ENCODE peak calls at places on chromosomes 5 and 9, in four cellular contexts. S is endothelial cell, Z is keratinocyte, I is brain microvascular endothelial cell. B is an unnamed sample.

GRCh38 chr9:87786876-87787275 is 61.0 kb downstream of the CTSL start:
- DNase-seq in S (no peak), I (no peak), Z (no peak), B (no peak)

GRCh38 chr5:150616024-150616470 is 24.4 kb upstream of the SYNPO start:
- DNase-seq in S (no peak), I (no peak), Z (no peak), B (no peak)

GRCh38 chr5:72852356-72852755 is 35.9 kb downstream of the TNPO1 start:
- DNase-seq in I (no peak), S (no peak), Z (no peak), B (no peak)

GRCh38 chr5:59036274-59036961 is 453.5 kb downstream of the RAB3C start:
- DNase-seq in I (peak), S (no peak), Z (peak), B (peak)

GRCh38 chr5:180718810-180719453 is 20.9 kb downstream of the OR2Y1 start:
- DNase-seq in S (peak), I (peak), Z (no peak), B (peak)

GRCh38 chr5:55934117-55934613 is 60.6 kb downstream of the IL6ST start:
- DNase-seq in Z (no peak), S (no peak), I (no peak), B (no peak)

GRCh38 chr9:68653141-68653595 is 51.9 kb upstream of the PIP5K1B start:
- DNase-seq in I (no peak), Z (no peak), S (no peak), B (no peak)

GRCh38 chr9:38360880-38361836 is 31.3 kb upstream of the ALDH1B1 start:
- DNase-seq in Z (no peak), I (peak), S (no peak), B (no peak)

GRCh38 chr5:90173299-90174030 is 236.1 kb downstream of the CETN3 start:
- DNase-seq in Z (no peak), I (no peak), S (no peak), B (no peak)

GRCh38 chr5:27854243-27854852 is 816.0 kb upstream of the CDH9 start:
- DNase-seq in I (peak), S (no peak), Z (no peak), B (no peak)

GRCh38 chr9:114677418-114677817 is 4.6 kb downstream of the TEX48 start:
- DNase-seq in Z (peak), I (peak), S (no peak), B (peak)

GRCh38 chr5:95858023-95858461 is 35.5 kb upstream of the GLRX start:
- DNase-seq in S (no peak), I (peak), Z (no peak), B (peak)

GRCh38 chr5:173764321-173765029 is 123.7 kb upstream of the CPEB4 start:
- DNase-seq in S (no peak), I (peak), Z (peak), B (peak)

GRCh38 chr9:21465859-21466518 is 16.1 kb downstream of the IFNE start:
- DNase-seq in I (peak), S (peak), Z (no peak), B (peak)

GRCh38 chr9:106929471-106930198 is 66.7 kb downstream of the ZNF462 start:
- DNase-seq in S (no peak), I (no peak), Z (no peak), B (no peak)

GRCh38 chr5:158074992-158075769 is 216.2 kb upstream of the CLINT1 start:
- DNase-seq in I (peak), Z (no peak), S (peak), B (peak)

GRCh38 chr5:1404062-1404461 is 41.2 kb downstream of the SLC6A3 start:
- DNase-seq in Z (no peak), I (no peak), S (no peak), B (no peak)

GRCh38 chr9:8822667-8823025 is 1023.1 kb upstream of the DMAC1 start:
- DNase-seq in I (no peak), Z (no peak), S (no peak), B (no peak)

GRCh38 chr5:7410936-7411511 is 15.1 kb downstream of the ADCY2 start:
- DNase-seq in S (no peak), I (no peak), Z (no peak), B (no peak)

GRCh38 chr9:131627326-131627845 is 82.1 kb downstream of the PRRT1B start:
- DNase-seq in I (peak), Z (no peak), S (no peak), B (no peak)

GRCh38 chr5:15518786-15519185 is 18.8 kb downstream of the FBXL7 start:
- DNase-seq in Z (no peak), I (no peak), S (no peak), B (no peak)

GRCh38 chr5:18305288-18305899 is 671.1 kb downstream of the TAF11L14 start:
- DNase-seq in Z (no peak), S (peak), I (peak), B (peak)

GRCh38 chr5:93249651-93250289 is 331.2 kb downstream of the NR2F1-AS1 start:
- DNase-seq in I (peak), Z (no peak), S (no peak), B (no peak)

GRCh38 chr9:81984911-81985310 is 3.7 kb upstream of the SPATA31D1 start:
- DNase-seq in S (no peak), I (no peak), Z (no peak), B (no peak)

GRCh38 chr9:86614871-86615849 is 260.9 kb upstream of the TUT7 start:
- DNase-seq in Z (no peak), I (peak), S (peak), B (peak)

GRCh38 chr5:84382363-84383295 is 2.1 kb downstream of the EDIL3 start:
- DNase-seq in Z (no peak), S (peak), I (peak), B (no peak)
- TF ChIP-seq CTCF in Z (no peak), S (no peak), I (peak), B (no peak)

DNA sequence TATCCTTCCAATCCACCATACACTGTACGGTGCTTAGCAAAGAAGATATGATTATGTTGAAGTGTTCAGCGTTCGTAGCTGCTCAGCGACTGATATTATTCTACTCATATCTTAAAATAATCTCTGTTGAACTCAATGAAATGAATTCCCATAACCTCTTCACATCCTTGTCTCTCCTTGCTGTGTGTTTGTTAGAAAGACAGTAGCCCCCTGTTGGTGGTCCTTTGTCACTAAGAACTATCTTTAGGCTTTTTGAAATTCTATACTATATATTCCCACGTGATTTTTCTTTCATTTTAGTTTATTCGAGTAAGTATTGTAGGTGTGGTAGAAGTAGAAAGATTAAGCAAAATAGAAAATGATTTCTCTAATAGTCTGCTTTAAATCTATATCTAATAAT is 762.8 kb upstream of the WWC1 start:
- DNase-seq in Z (no peak), I (no peak), S (no peak), B (no peak)
- TF ChIP-seq CTCF in Z (no peak), I (no peak), S (peak), B (no peak)

GRCh38 chr5:138068742-138069375 is 15.0 kb upstream of the WNT8A start:
- DNase-seq in S (peak), I (peak), Z (peak), B (peak)
- TF ChIP-seq CTCF in S (peak), I (peak), Z (peak), B (peak)

DNA sequence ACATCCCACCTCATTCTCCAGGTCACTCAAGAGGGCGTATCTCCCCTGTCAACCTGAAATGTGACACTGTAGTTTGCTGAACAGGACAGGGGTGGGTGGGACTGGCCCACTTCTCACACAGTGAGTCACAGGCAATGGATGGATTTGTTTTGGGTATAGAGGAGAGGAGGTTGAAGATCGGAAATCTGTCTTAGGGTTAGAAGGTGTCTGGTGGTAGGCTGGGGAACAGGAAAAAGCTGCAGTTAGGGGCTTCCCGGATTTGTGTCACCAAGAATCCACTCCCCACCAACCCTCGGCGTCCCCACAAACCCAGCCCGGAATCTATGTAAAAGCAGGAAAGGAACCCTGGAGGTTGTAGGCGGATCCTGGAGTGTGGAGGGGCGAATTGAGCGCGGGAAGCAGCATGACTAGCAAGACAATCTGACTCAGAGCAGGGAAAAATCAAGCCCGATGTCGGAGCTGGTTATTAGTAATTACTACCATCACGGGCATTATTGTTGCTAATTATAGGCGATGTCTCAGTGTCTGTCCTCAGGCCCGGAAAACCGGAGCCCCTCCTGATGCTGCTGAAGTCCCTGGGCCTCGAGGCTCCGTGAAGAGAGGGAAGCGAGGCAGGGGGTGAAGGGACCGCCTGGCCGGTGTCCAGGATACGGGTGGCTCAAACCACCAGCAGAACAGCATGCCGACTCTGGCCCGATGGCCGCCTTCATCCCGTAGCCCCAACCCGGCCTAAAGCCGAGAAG is 1.7 kb upstream of the IRX1 start:
- DNase-seq in I (no peak), S (no peak), Z (no peak), B (no peak)
- TF ChIP-seq CTCF in I (no peak), S (no peak), Z (peak), B (no peak)